ENCODE peak calls at places on chromosomes 1 and 21, in nine cellular contexts. M is iPS-NIHi11; Q is HuH-7.5; P is iris pigment epithelial cell; C is left ventricle myocardium inferior; O is NCI-H510A treated with DMSO at 0.1 percent for 48 hours; N is retina; G is activated T-helper 1 cell treated with anti-CD3 and anti-CD28 coated beads, Interleukin-12 subunit alpha, Interleukin-12 subunit beta, Interleukin-2, Interleukin-4 antibody, amounts not matched to agents 30 ng/mL and 10 ng/mL and 1 ng/mL, durations not matched to agents 14 hours and 24 hours and 36 hours; B is nephron progenitor cell. U is an unnamed sample.

GRCh38 chr1:156709031-156709430 is 3.6 kb upstream of the CRABP2 start:
- DNase-seq in M (no peak), Q (no peak), P (no peak), C (no peak), O (no peak), N (no peak), G (no peak), B (no peak), U (no peak)

GRCh38 chr1:55816456-55816794 is 601.3 kb upstream of the USP24 start:
- DNase-seq in M (no peak), Q (no peak), P (peak), C (no peak), O (peak), N (no peak), G (no peak), B (no peak), U (peak)

GRCh38 chr1:241640867-241641542 is 836 bp upstream of the CHML start:
- DNase-seq in M (no peak), Q (peak), P (no peak), C (no peak), O (peak), N (no peak), G (no peak), B (no peak), U (no peak)

GRCh38 chr1:70190180-70190579 is 15.2 kb downstream of the LRRC40 start:
- DNase-seq in M (no peak), Q (no peak), P (no peak), C (no peak), O (no peak), N (no peak), G (no peak), B (no peak), U (no peak)

GRCh38 chr1:203371288-203371687 is 20.4 kb upstream of the FMOD start:
- DNase-seq in M (no peak), Q (no peak), P (no peak), C (no peak), O (no peak), N (no peak), G (no peak), B (no peak), U (no peak)

GRCh38 chr21:45054162-45054926 is 20.0 kb upstream of the ADARB1 start:
- DNase-seq in M (no peak), Q (no peak), P (no peak), C (no peak), O (no peak), N (no peak), G (no peak), B (no peak), U (no peak)

GRCh38 chr1:52365091-52365745 is 787 bp downstream of the CC2D1B start:
- DNase-seq in M (peak), Q (peak), P (peak), C (peak), O (no peak), N (peak), G (no peak), B (peak), U (peak)

GRCh38 chr1:8915446-8915845 is 30.2 kb upstream of the CA6 start:
- DNase-seq in M (no peak), Q (no peak), P (no peak), C (no peak), O (no peak), N (peak), G (no peak), B (no peak), U (no peak)

GRCh38 chr1:109295712-109296415 is 10.9 kb downstream of the MYBPHL start:
- DNase-seq in M (no peak), Q (no peak), P (no peak), C (no peak), O (no peak), N (no peak), G (no peak), B (no peak), U (no peak)

U was measured in SW480.